ENCODE peak calls at places on chromosomes 12 and 14, in seven cellular contexts. One of them, this sample, is unnamed.
A peak's percentile ranks its signal among the peaks of the same experiment; 100 is the strongest.

GRCh38 chr12:103399986-103400385 is 95.8 kb downstream of the C12orf42 start:
- DNase-seq in RWPE2: no peak
- DNase-seq in astrocyte of the spinal cord: no peak
- DNase-seq in astrocyte: no peak
- DNase-seq in psoas muscle: no peak
- DNase-seq in endothelial cell of umbilical vein: no peak
- DNase-seq in ascending aorta: no peak
- DNase-seq in this sample: no peak

GRCh38 chr12:57731411-57732080 is 7.0 kb downstream of the AGAP2 start:
- DNase-seq in RWPE2: no peak
- DNase-seq in astrocyte of the spinal cord: no peak
- DNase-seq in astrocyte: no peak
- DNase-seq in psoas muscle: no peak
- DNase-seq in endothelial cell of umbilical vein: no peak
- DNase-seq in ascending aorta: no peak
- DNase-seq in this sample: no peak

GRCh38 chr14:78863143-78863542 is 693.0 kb downstream of the NRXN3 start:
- DNase-seq in RWPE2: no peak
- DNase-seq in astrocyte of the spinal cord: peak; percentile 40
- DNase-seq in astrocyte: peak; percentile 13
- DNase-seq in psoas muscle: no peak
- DNase-seq in endothelial cell of umbilical vein: peak; percentile 48
- DNase-seq in ascending aorta: no peak
- DNase-seq in this sample: no peak

GRCh38 chr12:25320123-25321006 is 69.6 kb upstream of the KRAS start:
- DNase-seq in RWPE2: no peak
- DNase-seq in astrocyte of the spinal cord: peak; percentile 75
- DNase-seq in astrocyte: peak; percentile 65
- DNase-seq in psoas muscle: no peak
- DNase-seq in endothelial cell of umbilical vein: no peak
- DNase-seq in ascending aorta: no peak
- DNase-seq in this sample: no peak

GRCh38 chr12:18320036-18320617 is 58.8 kb downstream of the PIK3C2G start:
- DNase-seq in RWPE2: no peak
- DNase-seq in astrocyte of the spinal cord: peak; percentile 75
- DNase-seq in astrocyte: peak; percentile 82
- DNase-seq in psoas muscle: no peak
- DNase-seq in endothelial cell of umbilical vein: peak; percentile 48
- DNase-seq in ascending aorta: no peak
- DNase-seq in this sample: no peak

GRCh38 chr12:28369483-28369882 is 179.2 kb downstream of the CCDC91 start:
- DNase-seq in RWPE2: no peak
- DNase-seq in astrocyte of the spinal cord: no peak
- DNase-seq in astrocyte: no peak
- DNase-seq in psoas muscle: no peak
- DNase-seq in endothelial cell of umbilical vein: no peak
- DNase-seq in ascending aorta: no peak
- DNase-seq in this sample: no peak

GRCh38 chr12:130493951-130494350 is 156.3 kb downstream of the PIWIL1 start:
- DNase-seq in RWPE2: no peak
- DNase-seq in astrocyte of the spinal cord: no peak
- DNase-seq in astrocyte: no peak
- DNase-seq in psoas muscle: no peak
- DNase-seq in endothelial cell of umbilical vein: no peak
- DNase-seq in ascending aorta: no peak
- DNase-seq in this sample: no peak

GRCh38 chr12:109944975-109945374 is 44.9 kb downstream of the TCHP start:
- DNase-seq in RWPE2: no peak
- DNase-seq in astrocyte of the spinal cord: peak; percentile 54
- DNase-seq in astrocyte: peak; percentile 34
- DNase-seq in psoas muscle: no peak
- DNase-seq in endothelial cell of umbilical vein: peak; percentile 74
- DNase-seq in ascending aorta: no peak
- DNase-seq in this sample: no peak

GRCh38 chr14:96053600-96054381 is 14.6 kb downstream of the C14orf132 start:
- DNase-seq in RWPE2: no peak
- DNase-seq in astrocyte of the spinal cord: peak; percentile 99
- DNase-seq in astrocyte: peak; percentile 100
- DNase-seq in psoas muscle: no peak
- DNase-seq in endothelial cell of umbilical vein: no peak
- DNase-seq in ascending aorta: peak; percentile 87
- DNase-seq in this sample: peak; percentile 63

GRCh38 chr14:95833429-95833828 is 43.2 kb upstream of the TUNAR start:
- DNase-seq in RWPE2: no peak
- DNase-seq in astrocyte of the spinal cord: no peak
- DNase-seq in astrocyte: no peak
- DNase-seq in psoas muscle: no peak
- DNase-seq in endothelial cell of umbilical vein: no peak
- DNase-seq in ascending aorta: no peak
- DNase-seq in this sample: no peak

GRCh38 chr12:13299457-13299856 is 102.9 kb downstream of the EMP1 start:
- DNase-seq in RWPE2: no peak
- DNase-seq in astrocyte of the spinal cord: no peak
- DNase-seq in astrocyte: no peak
- DNase-seq in psoas muscle: no peak
- DNase-seq in endothelial cell of umbilical vein: no peak
- DNase-seq in ascending aorta: no peak
- DNase-seq in this sample: no peak

GRCh38 chr12:26891704-26892103 is 46.1 kb downstream of the INTS13 start:
- DNase-seq in RWPE2: no peak
- DNase-seq in astrocyte of the spinal cord: no peak
- DNase-seq in astrocyte: no peak
- DNase-seq in psoas muscle: no peak
- DNase-seq in endothelial cell of umbilical vein: no peak
- DNase-seq in ascending aorta: no peak
- DNase-seq in this sample: no peak

GRCh38 chr14:100590726-100591452 is 3.7 kb upstream of the BEGAIN start:
- DNase-seq in RWPE2: peak; percentile 52
- DNase-seq in astrocyte of the spinal cord: no peak
- DNase-seq in astrocyte: no peak
- DNase-seq in psoas muscle: peak; percentile 28
- DNase-seq in endothelial cell of umbilical vein: no peak
- DNase-seq in ascending aorta: no peak
- DNase-seq in this sample: peak; percentile 48

GRCh38 chr12:110371408-110372055 is 32.0 kb downstream of the ANAPC7 start:
- DNase-seq in RWPE2: no peak
- DNase-seq in astrocyte of the spinal cord: no peak
- DNase-seq in astrocyte: no peak
- DNase-seq in psoas muscle: no peak
- DNase-seq in endothelial cell of umbilical vein: no peak
- DNase-seq in ascending aorta: no peak
- DNase-seq in this sample: peak; percentile 88

GRCh38 chr14:103546651-103547454 is 15.6 kb downstream of the BAG5 start:
- DNase-seq in RWPE2: peak; percentile 81
- DNase-seq in astrocyte of the spinal cord: peak; percentile 30
- DNase-seq in astrocyte: no peak
- DNase-seq in psoas muscle: peak; percentile 88
- DNase-seq in endothelial cell of umbilical vein: peak; percentile 40
- DNase-seq in ascending aorta: no peak
- DNase-seq in this sample: peak; percentile 74

GRCh38 chr12:71268598-71268997 is 110.8 kb upstream of the TSPAN8 start:
- DNase-seq in RWPE2: no peak
- DNase-seq in astrocyte of the spinal cord: no peak
- DNase-seq in astrocyte: no peak
- DNase-seq in psoas muscle: no peak
- DNase-seq in endothelial cell of umbilical vein: no peak
- DNase-seq in ascending aorta: no peak
- DNase-seq in this sample: no peak

GRCh38 chr12:124913474-124914391 is 717 bp downstream of the UBC start:
- DNase-seq in RWPE2: peak; percentile 91
- DNase-seq in astrocyte of the spinal cord: peak; percentile 77
- DNase-seq in astrocyte: peak; percentile 57
- DNase-seq in psoas muscle: peak; percentile 95
- DNase-seq in endothelial cell of umbilical vein: peak; percentile 78
- DNase-seq in ascending aorta: peak; percentile 71
- DNase-seq in this sample: peak; percentile 92

GRCh38 chr14:33941727-33942126 is 9.1 kb downstream of the EGLN3 start:
- DNase-seq in RWPE2: no peak
- DNase-seq in astrocyte of the spinal cord: no peak
- DNase-seq in astrocyte: no peak
- DNase-seq in psoas muscle: no peak
- DNase-seq in endothelial cell of umbilical vein: no peak
- DNase-seq in ascending aorta: no peak
- DNase-seq in this sample: no peak

GRCh38 chr14:67674139-67674479 is 323 bp downstream of the VTI1B start:
- DNase-seq in RWPE2: peak; percentile 78
- DNase-seq in astrocyte of the spinal cord: peak; percentile 49
- DNase-seq in astrocyte: peak; percentile 32
- DNase-seq in psoas muscle: peak; percentile 83
- DNase-seq in endothelial cell of umbilical vein: peak; percentile 70
- DNase-seq in ascending aorta: no peak
- DNase-seq in this sample: peak; percentile 94

GRCh38 chr12:83015390-83016225 is 328.9 kb downstream of the TMTC2 start:
- DNase-seq in RWPE2: no peak
- DNase-seq in astrocyte of the spinal cord: peak; percentile 40
- DNase-seq in astrocyte: peak; percentile 29
- DNase-seq in psoas muscle: no peak
- DNase-seq in endothelial cell of umbilical vein: peak; percentile 77
- DNase-seq in ascending aorta: no peak
- DNase-seq in this sample: no peak

GRCh38 chr12:83018063-83018462 is 331.4 kb downstream of the TMTC2 start:
- DNase-seq in RWPE2: no peak
- DNase-seq in astrocyte of the spinal cord: no peak
- DNase-seq in astrocyte: no peak
- DNase-seq in psoas muscle: no peak
- DNase-seq in endothelial cell of umbilical vein: no peak
- DNase-seq in ascending aorta: no peak
- DNase-seq in this sample: no peak

GRCh38 chr12:83017001-83017400 is 330.3 kb downstream of the TMTC2 start:
- DNase-seq in RWPE2: no peak
- DNase-seq in astrocyte of the spinal cord: no peak
- DNase-seq in astrocyte: peak; percentile 39
- DNase-seq in psoas muscle: no peak
- DNase-seq in endothelial cell of umbilical vein: no peak
- DNase-seq in ascending aorta: no peak
- DNase-seq in this sample: no peak

GRCh38 chr12:83016226-83016835 is 329.6 kb downstream of the TMTC2 start:
- DNase-seq in RWPE2: no peak
- DNase-seq in astrocyte of the spinal cord: peak; percentile 90
- DNase-seq in astrocyte: peak; percentile 91
- DNase-seq in psoas muscle: no peak
- DNase-seq in endothelial cell of umbilical vein: peak; percentile 86
- DNase-seq in ascending aorta: no peak
- DNase-seq in this sample: no peak
- H3K4me3 ChIP-seq in RWPE2: no peak overlapping the region
- H3K4me3 ChIP-seq in astrocyte of the spinal cord: peak overlapping the region; percentile 22
- H3K4me3 ChIP-seq in astrocyte: peak overlapping the region; percentile 52
- H3K4me3 ChIP-seq in psoas muscle: peak overlapping the region; percentile 49
- H3K4me3 ChIP-seq in endothelial cell of umbilical vein: peak overlapping the region; percentile 24
- H3K4me3 ChIP-seq in ascending aorta: peak overlapping the region; percentile 5
- H3K4me3 ChIP-seq in this sample: no peak overlapping the region

GRCh38 chr14:73025544-73025943 is 1.4 kb downstream of the ZFYVE1 start:
- DNase-seq in RWPE2: no peak
- DNase-seq in astrocyte of the spinal cord: no peak
- DNase-seq in astrocyte: no peak
- DNase-seq in psoas muscle: no peak
- DNase-seq in endothelial cell of umbilical vein: no peak
- DNase-seq in ascending aorta: no peak
- DNase-seq in this sample: no peak

GRCh38 chr14:73027984-73028383 is 1.1 kb upstream of the ZFYVE1 start:
- DNase-seq in RWPE2: no peak
- DNase-seq in astrocyte of the spinal cord: no peak
- DNase-seq in astrocyte: no peak
- DNase-seq in psoas muscle: no peak
- DNase-seq in endothelial cell of umbilical vein: no peak
- DNase-seq in ascending aorta: no peak
- DNase-seq in this sample: no peak

GRCh38 chr14:73027546-73027945 is 640 bp upstream of the ZFYVE1 start:
- DNase-seq in RWPE2: no peak
- DNase-seq in astrocyte of the spinal cord: no peak
- DNase-seq in astrocyte: no peak
- DNase-seq in psoas muscle: no peak
- DNase-seq in endothelial cell of umbilical vein: no peak
- DNase-seq in ascending aorta: no peak
- DNase-seq in this sample: no peak

GRCh38 chr14:73026243-73026844 is 562 bp downstream of the ZFYVE1 start:
- DNase-seq in RWPE2: no peak
- DNase-seq in astrocyte of the spinal cord: no peak
- DNase-seq in astrocyte: no peak
- DNase-seq in psoas muscle: no peak
- DNase-seq in endothelial cell of umbilical vein: no peak
- DNase-seq in ascending aorta: no peak
- DNase-seq in this sample: no peak

DNA sequence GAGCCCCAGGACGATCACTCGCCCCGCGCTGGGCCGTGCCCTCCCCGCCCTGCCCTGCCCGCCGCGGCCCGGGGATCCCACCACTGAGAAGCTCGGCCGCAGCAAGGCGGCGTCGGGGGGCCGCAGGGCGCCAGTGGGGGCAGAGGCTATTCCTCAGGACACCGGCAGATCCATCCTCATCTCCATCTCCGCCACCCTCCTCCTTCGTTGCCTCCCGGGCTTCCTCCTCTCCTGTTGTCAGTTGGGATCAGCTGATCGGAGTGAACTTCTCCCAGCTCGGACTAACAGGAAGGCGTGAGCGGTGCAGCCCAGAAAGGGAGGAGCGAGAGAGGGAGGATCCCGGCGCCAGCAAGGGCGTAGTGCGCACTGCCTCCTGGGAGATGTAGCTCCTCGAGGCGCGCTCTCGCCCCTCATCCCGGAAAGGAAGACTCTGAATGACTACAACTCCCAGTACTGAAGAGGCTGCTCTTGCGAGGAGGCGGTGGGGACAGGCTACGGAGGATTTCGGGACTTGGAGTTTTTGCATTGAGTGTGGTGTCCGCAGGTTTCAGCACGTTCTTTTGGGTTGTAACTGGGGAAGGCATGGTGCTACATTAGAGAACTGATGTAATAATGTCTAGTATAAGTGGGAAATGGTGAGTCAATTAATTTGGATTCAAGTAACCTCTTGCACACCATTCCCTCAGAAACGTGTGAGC is at the start of gene ZFYVE1:
- DNase-seq in RWPE2: peak; percentile 99
- DNase-seq in astrocyte of the spinal cord: peak; percentile 99
- DNase-seq in astrocyte: peak; percentile 98
- DNase-seq in psoas muscle: peak; percentile 98
- DNase-seq in endothelial cell of umbilical vein: peak; percentile 99
- DNase-seq in ascending aorta: peak; percentile 95
- DNase-seq in this sample: peak; percentile 98
- TF ChIP-seq CTCF in RWPE2: no peak
- TF ChIP-seq CTCF in astrocyte of the spinal cord: no peak
- TF ChIP-seq CTCF in astrocyte: no peak
- TF ChIP-seq CTCF in psoas muscle: no peak
- TF ChIP-seq CTCF in endothelial cell of umbilical vein: no peak
- TF ChIP-seq CTCF in ascending aorta: no peak
- TF ChIP-seq CTCF in this sample: no peak

GRCh38 chr12:123441523-123442164 is 5.2 kb upstream of the RILPL2 start:
- DNase-seq in RWPE2: no peak
- DNase-seq in astrocyte of the spinal cord: no peak
- DNase-seq in astrocyte: no peak
- DNase-seq in psoas muscle: no peak
- DNase-seq in endothelial cell of umbilical vein: no peak
- DNase-seq in ascending aorta: no peak
- DNase-seq in this sample: no peak
- H3K4me3 ChIP-seq in RWPE2: no peak overlapping the region
- H3K4me3 ChIP-seq in astrocyte of the spinal cord: no peak overlapping the region
- H3K4me3 ChIP-seq in astrocyte: no peak overlapping the region
- H3K4me3 ChIP-seq in psoas muscle: no peak overlapping the region
- H3K4me3 ChIP-seq in endothelial cell of umbilical vein: no peak overlapping the region
- H3K4me3 ChIP-seq in ascending aorta: no peak overlapping the region
- H3K4me3 ChIP-seq in this sample: no peak overlapping the region

GRCh38 chr14:64766430-64767151 is 62.4 kb downstream of the PLEKHG3 start:
- DNase-seq in RWPE2: peak; percentile 81
- DNase-seq in astrocyte of the spinal cord: no peak
- DNase-seq in astrocyte: no peak
- DNase-seq in psoas muscle: no peak
- DNase-seq in endothelial cell of umbilical vein: no peak
- DNase-seq in ascending aorta: no peak
- DNase-seq in this sample: peak; percentile 27
- TF ChIP-seq CTCF in RWPE2: no peak
- TF ChIP-seq CTCF in astrocyte of the spinal cord: no peak
- TF ChIP-seq CTCF in astrocyte: no peak
- TF ChIP-seq CTCF in psoas muscle: no peak
- TF ChIP-seq CTCF in endothelial cell of umbilical vein: no peak
- TF ChIP-seq CTCF in ascending aorta: no peak
- TF ChIP-seq CTCF in this sample: no peak